ENCODE peak calls at places on chromosomes 11 and 22, in five cellular contexts. Y is dorsolateral prefrontal cortex, O is fibroblast of pulmonary artery, R is neuronal stem cell, X is kidney. D is an unnamed sample.

GRCh38 chr11:128603003-128603715 is 15.8 kb upstream of the ETS1 start:
- DNase-seq in Y (no peak), O (no peak), R (no peak), X (no peak), D (no peak)

GRCh38 chr11:65111537-65112225 is at the start of gene TM7SF2:
- DNase-seq in Y (peak; percentile 98), O (peak; percentile 89), R (peak; percentile 93), X (peak; percentile 99), D (peak; percentile 97)

GRCh38 chr11:975824-976223 is 50.2 kb downstream of the AP2A2 start:
- DNase-seq in R (peak; percentile 29), Y (no peak), O (peak; percentile 44), X (peak; percentile 57), D (no peak)

GRCh38 chr11:116819049-116819448 is 4.1 kb downstream of the APOA4 start:
- DNase-seq in X (no peak), O (no peak), R (no peak), Y (no peak), D (no peak)

GRCh38 chr11:44872556-44872955 is 78.1 kb downstream of the TP53I11 start:
- DNase-seq in Y (no peak), X (no peak), O (no peak), R (no peak), D (no peak)

GRCh38 chr11:73192272-73192671 is 25.8 kb upstream of the P2RY2 start:
- DNase-seq in Y (no peak), X (peak; percentile 82), R (no peak), O (no peak), D (no peak)

GRCh38 chr22:48139776-48140175 is 1377.3 kb downstream of the TBC1D22A start:
- DNase-seq in X (no peak), R (no peak), O (no peak), Y (no peak), D (peak; percentile 28)

GRCh38 chr22:27406389-27406861 is 395.1 kb downstream of the MN1 start:
- DNase-seq in R (no peak), X (no peak), O (no peak), Y (no peak), D (no peak)

GRCh38 chr22:39595622-39596182 is 25.1 kb downstream of the CACNA1I start:
- DNase-seq in X (no peak), Y (no peak), O (no peak), R (no peak), D (no peak)

GRCh38 chr11:102751673-102752072 is 26.9 kb upstream of the MMP8 start:
- DNase-seq in R (no peak), Y (no peak), O (no peak), X (no peak), D (no peak)

GRCh38 chr11:15141381-15141780 is 26.7 kb downstream of the INSC start:
- DNase-seq in R (no peak), O (no peak), Y (no peak), X (no peak), D (no peak)

GRCh38 chr11:75474878-75475766 is 42.1 kb upstream of the KLHL35 start:
- DNase-seq in X (peak; percentile 90), O (peak; percentile 61), R (no peak), Y (no peak), D (no peak)

GRCh38 chr11:97607301-97608000 is 1217.6 kb downstream of the JRKL start:
- DNase-seq in R (no peak), Y (no peak), X (no peak), O (peak; percentile 76), D (no peak)

GRCh38 chr11:102287963-102288744 is 29.1 kb upstream of the BIRC3 start:
- DNase-seq in O (peak; percentile 87), R (peak; percentile 40), X (no peak), Y (no peak), D (no peak)

GRCh38 chr11:114762437-114762836 is 84.1 kb downstream of the NXPE2 start:
- DNase-seq in X (peak; percentile 76), O (peak; percentile 75), R (peak; percentile 46), Y (peak; percentile 38), D (peak; percentile 63)

GRCh38 chr22:24893341-24894070 is 53.0 kb downstream of the LHFPL7 start:
- DNase-seq in R (no peak), O (no peak), X (peak; percentile 77), Y (no peak), D (no peak)

GRCh38 chr11:130451261-130452019 is 3.0 kb downstream of the ADAMTS15 start:
- DNase-seq in Y (no peak), O (peak; percentile 82), R (no peak), X (no peak), D (peak; percentile 79)

GRCh38 chr11:76801205-76801604 is 18.0 kb downstream of the TSKU start:
- DNase-seq in R (no peak), O (no peak), X (no peak), Y (no peak), D (peak; percentile 50)

GRCh38 chr11:66373261-66373660 is 1.7 kb upstream of the SLC29A2 start:
- DNase-seq in R (no peak), X (no peak), Y (no peak), O (no peak), D (no peak)

GRCh38 chr11:35525501-35526175 is at the start of gene PAMR1:
- DNase-seq in Y (no peak), O (peak; percentile 80), R (peak; percentile 58), X (peak; percentile 85), D (peak; percentile 76)

GRCh38 chr22:36764060-36764459 is 11.9 kb downstream of the IFT27 start:
- DNase-seq in X (peak; percentile 58), Y (no peak), R (no peak), O (no peak), D (no peak)

GRCh38 chr11:121482231-121483129 is 29.7 kb upstream of the SORL1-AS1 start:
- DNase-seq in O (peak; percentile 27), Y (no peak), R (no peak), X (no peak), D (no peak)

GRCh38 chr11:57547854-57548377 is 10.5 kb downstream of the SMTNL1 start:
- DNase-seq in X (no peak), R (no peak), O (no peak), Y (no peak), D (no peak)

GRCh38 chr11:66015936-66016792 is 4.4 kb downstream of the CST6 start:
- DNase-seq in Y (no peak), X (peak; percentile 59), O (no peak), R (no peak), D (no peak)

GRCh38 chr11:16978021-16978370 is 36.2 kb downstream of the PLEKHA7 start:
- DNase-seq in Y (no peak), R (no peak), X (no peak), O (no peak), D (no peak)

GRCh38 chr11:65442952-65443351 is 20.4 kb downstream of the NEAT1 start:
- DNase-seq in O (peak; percentile 41), X (peak; percentile 22), Y (no peak), R (no peak), D (peak; percentile 65)

GRCh38 chr11:105177658-105178057 is 38.1 kb upstream of the CARD18 start:
- DNase-seq in R (no peak), X (no peak), Y (no peak), O (peak; percentile 89), D (no peak)

GRCh38 chr22:41995211-41995610 is 3.4 kb upstream of the WBP2NL start:
- DNase-seq in O (no peak), X (no peak), R (no peak), Y (no peak), D (no peak)

GRCh38 chr11:2674681-2675131 is 25.1 kb downstream of the KCNQ1OT1 start:
- DNase-seq in Y (no peak), X (peak; percentile 61), R (no peak), O (no peak), D (no peak)

GRCh38 chr11:67483901-67484665 is 1.3 kb downstream of the AIP start:
- DNase-seq in X (peak; percentile 82), R (no peak), O (no peak), Y (no peak), D (no peak)
- H3K4me3 ChIP-seq in X (peak overlapping the region; percentile 33), R (peak overlapping the region; percentile 57), O (no peak overlapping the region), Y (peak overlapping the region; percentile 74), D (no peak overlapping the region)

GRCh38 chr22:18031670-18032454 is 7.5 kb upstream of the MICAL3 start:
- DNase-seq in R (no peak), Y (no peak), X (peak; percentile 88), O (peak; percentile 84), D (no peak)
- H3K4me3 ChIP-seq in R (no peak overlapping the region), Y (no peak overlapping the region), X (no peak overlapping the region), O (no peak overlapping the region), D (no peak overlapping the region)

GRCh38 chr11:70428701-70429427 is 30.5 kb downstream of the CTTN start:
- DNase-seq in Y (no peak), R (no peak), O (no peak), X (peak; percentile 65), D (no peak)

GRCh38 chr11:70421123-70421522 is 22.8 kb downstream of the CTTN start:
- DNase-seq in Y (no peak), X (no peak), R (no peak), O (no peak), D (no peak)

GRCh38 chr11:70423523-70424505 is 25.5 kb downstream of the CTTN start:
- DNase-seq in X (peak; percentile 65), R (no peak), Y (no peak), O (peak; percentile 89), D (no peak)

GRCh38 chr11:70422692-70423522 is 24.6 kb downstream of the CTTN start:
- DNase-seq in R (no peak), X (no peak), O (no peak), Y (no peak), D (no peak)

DNA sequence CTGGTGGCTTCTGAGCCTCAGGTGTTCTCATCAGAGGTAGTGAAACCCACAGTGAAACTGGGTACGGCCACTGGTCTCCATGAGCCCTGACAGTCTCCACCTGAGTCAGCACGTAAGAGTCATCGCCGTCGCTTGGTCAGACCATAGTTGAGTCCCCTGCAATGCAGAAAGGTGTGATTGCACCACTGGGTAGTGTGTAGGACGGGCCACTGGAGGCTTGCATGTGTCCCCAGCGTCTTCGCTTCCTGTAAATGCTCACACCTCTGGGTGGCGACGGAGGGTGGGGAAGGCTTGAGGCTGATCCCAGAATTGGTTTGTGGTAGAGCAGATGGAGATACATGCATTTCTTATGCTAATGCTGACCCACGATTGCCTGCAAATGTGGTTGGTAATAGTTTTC is 26.4 kb downstream of the CTTN start:
- DNase-seq in O (no peak), Y (no peak), X (peak; percentile 18), R (no peak), D (no peak)
- H3K4me3 ChIP-seq in O (no peak overlapping the region), Y (no peak overlapping the region), X (no peak overlapping the region), R (no peak overlapping the region), D (no peak overlapping the region)

GRCh38 chr11:47376543-47377371 is 1.6 kb downstream of the SPI1 start:
- DNase-seq in O (no peak), X (peak; percentile 82), Y (no peak), R (no peak), D (no peak)

GRCh38 chr11:47378011-47378835 is at the start of gene SPI1:
- DNase-seq in R (no peak), Y (no peak), O (no peak), X (peak; percentile 82), D (peak; percentile 80)

GRCh38 chr11:47378836-47379170 is 456 bp upstream of the SPI1 start:
- DNase-seq in Y (no peak), X (no peak), O (no peak), R (no peak), D (no peak)

GRCh38 chr11:47376183-47376542 is 2.2 kb downstream of the SPI1 start:
- DNase-seq in O (no peak), Y (no peak), R (no peak), X (peak; percentile 65), D (no peak)

DNA sequence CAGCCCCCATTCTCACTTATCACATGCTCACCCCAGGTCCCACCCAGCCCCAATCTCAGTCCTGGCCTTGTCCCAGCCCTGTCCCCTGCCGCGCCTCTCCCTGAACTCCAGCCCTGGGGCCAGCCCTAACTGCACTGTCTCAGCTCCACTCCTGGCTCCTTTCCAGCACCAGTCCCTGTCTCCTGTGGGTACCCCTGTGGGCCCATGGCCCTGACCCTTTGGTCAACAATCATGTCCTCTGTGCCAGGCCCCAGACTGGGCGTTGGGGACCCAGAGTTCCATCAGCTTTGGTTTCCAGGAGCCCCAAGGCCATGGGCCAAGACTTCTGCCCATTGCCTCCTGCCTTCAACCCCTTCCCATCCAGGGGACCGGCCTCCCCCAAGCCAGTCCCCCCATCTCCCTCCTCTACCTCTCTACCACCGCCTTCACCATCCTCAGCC is 756 bp downstream of the SPI1 start:
- DNase-seq in X (peak; percentile 77), O (no peak), R (no peak), Y (no peak), D (no peak)
- H3K4me3 ChIP-seq in X (no peak overlapping the region), O (no peak overlapping the region), R (no peak overlapping the region), Y (peak overlapping the region; percentile 44), D (peak overlapping the region; percentile 13)